ENCODE peak calls at places on chromosomes 13 and 19, in ten cellular contexts. W is T-helper 9 cell; E is stimulated activated CD4-positive, alpha-beta T cell treated with anti-CD3 and anti-CD28 coated beads, TNF-alpha, amount 100 ng/mL, for 24 hours; K is GDM1; G is EL; R is activated CD4-positive, alpha-beta T cell treated with anti-CD3 and anti-CD28 coated beads, Interleukin-2, amount 50 U/mL, for 48 hours; N is stimulated activated CD8-positive, alpha-beta memory T cell treated with anti-CD3 and anti-CD28 coated beads, Interleukin-4, amount 100 ng/mL, for 4 hours; Z is amygdala; F is choroid plexus epithelial cell; M is activated T-helper 1 cell treated with Interleukin-2 at 50 U/mL for 16 hours. J is an unnamed sample.

GRCh38 chr19:44648536-44649370 is 5.0 kb downstream of the PVR start:
- DNase-seq in W (no peak), E (no peak), K (no peak), G (peak), R (no peak), N (no peak), Z (no peak), F (peak), M (no peak), J (no peak)

GRCh38 chr13:36412736-36413135 is 19.6 kb upstream of the CCNA1 start:
- DNase-seq in W (no peak), E (no peak), K (no peak), G (no peak), R (no peak), N (no peak), Z (no peak), F (peak), M (no peak), J (no peak)

GRCh38 chr13:112733112-112733511 is 43.3 kb downstream of the ATP11A start:
- DNase-seq in W (no peak), E (no peak), K (no peak), G (no peak), R (no peak), N (no peak), Z (no peak), F (no peak), M (no peak), J (no peak)

GRCh38 chr13:98447881-98448641 is 128.8 kb downstream of the STK24 start:
- DNase-seq in W (peak), E (peak), K (no peak), G (no peak), R (peak), N (no peak), Z (peak), F (peak), M (no peak), J (peak)

GRCh38 chr19:19436137-19436691 is 30.7 kb downstream of the GATAD2A start:
- DNase-seq in W (no peak), E (no peak), K (no peak), G (no peak), R (no peak), N (no peak), Z (no peak), F (no peak), M (no peak), J (no peak)

GRCh38 chr13:64471916-64472315 is 2758.2 kb downstream of the PCDH9 start:
- DNase-seq in W (no peak), E (no peak), K (no peak), G (peak), R (no peak), N (no peak), Z (no peak), F (peak), M (no peak), J (no peak)

GRCh38 chr19:34387446-34387810 is 16.8 kb upstream of the PDCD2L start:
- DNase-seq in W (no peak), E (no peak), K (no peak), G (no peak), R (no peak), N (no peak), Z (no peak), F (no peak), M (no peak), J (no peak)

GRCh38 chr13:85367887-85368286 is 431.3 kb downstream of the SLITRK6 start:
- DNase-seq in W (no peak), E (no peak), K (no peak), G (peak), R (no peak), N (no peak), Z (no peak), F (peak), M (no peak), J (no peak)

GRCh38 chr13:33799950-33800592 is 17.9 kb upstream of the RFC3 start:
- DNase-seq in W (no peak), E (no peak), K (peak), G (peak), R (no peak), N (no peak), Z (no peak), F (peak), M (no peak), J (no peak)

GRCh38 chr19:51094696-51095279 is 12.1 kb upstream of the KLK14 start:
- DNase-seq in W (peak), E (no peak), K (no peak), G (peak), R (peak), N (no peak), Z (no peak), F (no peak), M (no peak), J (no peak)

GRCh38 chr19:4454952-4455738 is 2.4 kb downstream of the UBXN6 start:
- DNase-seq in W (no peak), E (no peak), K (no peak), G (peak), R (no peak), N (no peak), Z (no peak), F (peak), M (no peak), J (peak)

GRCh38 chr19:4371209-4371897 is 28.0 kb downstream of the MPND start:
- DNase-seq in W (no peak), E (no peak), K (no peak), G (no peak), R (no peak), N (no peak), Z (no peak), F (no peak), M (no peak), J (no peak)

GRCh38 chr19:10769533-10770491 is 51.9 kb downstream of the DNM2 start:
- DNase-seq in W (no peak), E (no peak), K (no peak), G (peak), R (no peak), N (no peak), Z (peak), F (peak), M (no peak), J (peak)

GRCh38 chr13:81540777-81541176 is 1199.9 kb upstream of the SPRY2 start:
- DNase-seq in W (no peak), E (no peak), K (no peak), G (no peak), R (no peak), N (no peak), Z (no peak), F (peak), M (no peak), J (no peak)

GRCh38 chr19:4449022-4449825 is 8.4 kb downstream of the UBXN6 start:
- DNase-seq in W (no peak), E (no peak), K (no peak), G (no peak), R (no peak), N (no peak), Z (peak), F (no peak), M (no peak), J (peak)

GRCh38 chr13:87698268-87698667 is 27.1 kb downstream of the SLITRK5 start:
- DNase-seq in W (no peak), E (no peak), K (no peak), G (no peak), R (no peak), N (no peak), Z (no peak), F (no peak), M (no peak), J (no peak)

GRCh38 chr19:15479391-15480345 is at the start of gene PGLYRP2:
- DNase-seq in W (no peak), E (no peak), K (peak), G (no peak), R (no peak), N (no peak), Z (peak), F (no peak), M (no peak), J (no peak)

GRCh38 chr13:27379694-27380596 is 44.5 kb upstream of the GTF3A start:
- DNase-seq in W (peak), E (peak), K (peak), G (peak), R (peak), N (no peak), Z (peak), F (peak), M (peak), J (peak)

GRCh38 chr19:17681505-17682125 is 6.5 kb downstream of the UNC13A start:
- DNase-seq in W (peak), E (peak), K (no peak), G (peak), R (peak), N (no peak), Z (no peak), F (peak), M (no peak), J (no peak)

GRCh38 chr13:71316964-71317363 is 550.0 kb downstream of the DACH1 start:
- DNase-seq in W (no peak), E (no peak), K (no peak), G (no peak), R (no peak), N (no peak), Z (no peak), F (no peak), M (no peak), J (no peak)

GRCh38 chr19:30037835-30038234 is 95.8 kb downstream of the URI1 start:
- DNase-seq in W (no peak), E (no peak), K (no peak), G (no peak), R (no peak), N (no peak), Z (no peak), F (no peak), M (no peak), J (no peak)

J was measured in head of caudate nucleus.